ENCODE peak calls at places on chromosomes 7 and 10, in six cellular contexts. One of them, this sample, is unnamed.

GRCh38 chr7:151702961-151703360 is 174.0 kb downstream of the PRKAG2 start:
- DNase-seq in EL: no peak
- DNase-seq in brain microvascular endothelial cell: no peak
- DNase-seq in colonic mucosa: no peak
- DNase-seq in fibroblast of lung: no peak
- DNase-seq in lung: no peak
- DNase-seq in this sample: peak; percentile 9

GRCh38 chr7:50822716-50823115 is 40.0 kb upstream of the GRB10 start:
- DNase-seq in EL: no peak
- DNase-seq in brain microvascular endothelial cell: peak; percentile 81
- DNase-seq in colonic mucosa: no peak
- DNase-seq in fibroblast of lung: peak; percentile 87
- DNase-seq in lung: no peak
- DNase-seq in this sample: no peak

GRCh38 chr10:124745678-124746077 is 1.5 kb upstream of the FAM53B start:
- DNase-seq in EL: peak; percentile 52
- DNase-seq in brain microvascular endothelial cell: peak; percentile 35
- DNase-seq in colonic mucosa: peak; percentile 35
- DNase-seq in fibroblast of lung: peak; percentile 38
- DNase-seq in lung: no peak
- DNase-seq in this sample: peak; percentile 32

GRCh38 chr7:20650782-20651181 is 35.3 kb downstream of the ABCB5 start:
- DNase-seq in EL: no peak
- DNase-seq in brain microvascular endothelial cell: no peak
- DNase-seq in colonic mucosa: no peak
- DNase-seq in fibroblast of lung: no peak
- DNase-seq in lung: no peak
- DNase-seq in this sample: no peak

GRCh38 chr7:39667354-39667923 is 44.1 kb downstream of the RALA start:
- DNase-seq in EL: no peak
- DNase-seq in brain microvascular endothelial cell: no peak
- DNase-seq in colonic mucosa: no peak
- DNase-seq in fibroblast of lung: peak; percentile 32
- DNase-seq in lung: no peak
- DNase-seq in this sample: no peak

GRCh38 chr10:102172288-102172687 is 20.1 kb downstream of the NOLC1 start:
- DNase-seq in EL: no peak
- DNase-seq in brain microvascular endothelial cell: no peak
- DNase-seq in colonic mucosa: no peak
- DNase-seq in fibroblast of lung: no peak
- DNase-seq in lung: no peak
- DNase-seq in this sample: no peak

GRCh38 chr10:13518076-13518692 is 10.6 kb downstream of the BEND7 start:
- DNase-seq in EL: no peak
- DNase-seq in brain microvascular endothelial cell: peak; percentile 5
- DNase-seq in colonic mucosa: no peak
- DNase-seq in fibroblast of lung: no peak
- DNase-seq in lung: no peak
- DNase-seq in this sample: peak; percentile 18

GRCh38 chr7:128790297-128791037 is 1.3 kb upstream of the CCDC136 start:
- DNase-seq in EL: no peak
- DNase-seq in brain microvascular endothelial cell: no peak
- DNase-seq in colonic mucosa: no peak
- DNase-seq in fibroblast of lung: no peak
- DNase-seq in lung: no peak
- DNase-seq in this sample: peak; percentile 30

GRCh38 chr10:115417585-115418265 is 324.6 kb downstream of the ATRNL1 start:
- DNase-seq in EL: peak; percentile 61
- DNase-seq in brain microvascular endothelial cell: peak; percentile 49
- DNase-seq in colonic mucosa: no peak
- DNase-seq in fibroblast of lung: peak; percentile 44
- DNase-seq in lung: no peak
- DNase-seq in this sample: peak; percentile 20

GRCh38 chr10:113005380-113005779 is 55.3 kb downstream of the TCF7L2 start:
- DNase-seq in EL: no peak
- DNase-seq in brain microvascular endothelial cell: no peak
- DNase-seq in colonic mucosa: no peak
- DNase-seq in fibroblast of lung: no peak
- DNase-seq in lung: no peak
- DNase-seq in this sample: no peak

GRCh38 chr10:59654007-59654406 is 55.6 kb downstream of the SLC16A9 start:
- DNase-seq in EL: no peak
- DNase-seq in brain microvascular endothelial cell: no peak
- DNase-seq in colonic mucosa: no peak
- DNase-seq in fibroblast of lung: peak; percentile 39
- DNase-seq in lung: no peak
- DNase-seq in this sample: no peak

GRCh38 chr7:69817096-69817495 is 218.8 kb downstream of the AUTS2 start:
- DNase-seq in EL: no peak
- DNase-seq in brain microvascular endothelial cell: no peak
- DNase-seq in colonic mucosa: no peak
- DNase-seq in fibroblast of lung: peak; percentile 90
- DNase-seq in lung: no peak
- DNase-seq in this sample: no peak

GRCh38 chr10:97411411-97411810 is 10.3 kb upstream of the RRP12 start:
- DNase-seq in EL: peak; percentile 69
- DNase-seq in brain microvascular endothelial cell: peak; percentile 34
- DNase-seq in colonic mucosa: no peak
- DNase-seq in fibroblast of lung: peak; percentile 72
- DNase-seq in lung: no peak
- DNase-seq in this sample: no peak

GRCh38 chr7:50474382-50475155 is 24.4 kb upstream of the FIGNL1 start:
- DNase-seq in EL: no peak
- DNase-seq in brain microvascular endothelial cell: no peak
- DNase-seq in colonic mucosa: no peak
- DNase-seq in fibroblast of lung: no peak
- DNase-seq in lung: no peak
- DNase-seq in this sample: no peak

GRCh38 chr7:41705109-41705871 is 2.4 kb upstream of the INHBA start:
- DNase-seq in EL: peak; percentile 95
- DNase-seq in brain microvascular endothelial cell: peak; percentile 89
- DNase-seq in colonic mucosa: peak; percentile 87
- DNase-seq in fibroblast of lung: peak; percentile 92
- DNase-seq in lung: peak; percentile 91
- DNase-seq in this sample: peak; percentile 18